ENCODE peak calls at places on chromosomes 12 and 14, in six cellular contexts. M is endothelial cell of umbilical vein, Z is A549, I is kidney, K is heart left ventricle, J is lung. L is an unnamed sample. For H3K4me1, the result is how much of the 10 kb centered on the place peaks cover.

GRCh38 chr14:80902608-80903007 is 38.9 kb downstream of the CEP128 start:
- DNase-seq in M (no peak), Z (no peak), I (no peak), K (no peak), J (no peak), L (no peak)

GRCh38 chr14:21964180-21964579 is 290.6 kb upstream of the OR4E1 start:
- DNase-seq in M (no peak), Z (no peak), I (no peak), K (no peak), J (no peak), L (no peak)

GRCh38 chr12:93122569-93123091 is 193.5 kb upstream of the EEA1 start:
- DNase-seq in M (no peak), Z (no peak), I (peak), K (no peak), J (peak), L (no peak)

GRCh38 chr14:43252866-43253265 is 1254.2 kb downstream of the FSCB start:
- DNase-seq in M (no peak), Z (no peak), I (no peak), K (no peak), J (no peak), L (no peak)

GRCh38 chr12:58288191-58288590 is 346.8 kb downstream of the ATP23 start:
- DNase-seq in M (no peak), Z (no peak), I (no peak), K (no peak), J (no peak), L (no peak)

GRCh38 chr12:11836282-11836963 is 186.9 kb downstream of the ETV6 start:
- DNase-seq in M (no peak), Z (no peak), I (no peak), K (peak), J (peak), L (peak)

GRCh38 chr12:26633591-26634210 is 199.3 kb downstream of the ITPR2 start:
- DNase-seq in M (no peak), Z (no peak), I (no peak), K (no peak), J (no peak), L (no peak)

GRCh38 chr12:67355428-67356385 is 86.5 kb downstream of the CAND1 start:
- DNase-seq in M (peak), Z (peak), I (no peak), K (no peak), J (no peak), L (no peak)

GRCh38 chr14:62739647-62740046 is 305.6 kb downstream of the KCNH5 start:
- DNase-seq in M (no peak), Z (no peak), I (no peak), K (no peak), J (no peak), L (no peak)

GRCh38 chr12:116959845-116960514 is 49.2 kb downstream of the FBXW8 start:
- DNase-seq in M (no peak), Z (no peak), I (no peak), K (no peak), J (no peak), L (no peak)

GRCh38 chr12:101995684-101996083 is 66.1 kb downstream of the WASHC3 start:
- DNase-seq in M (no peak), Z (no peak), I (no peak), K (no peak), J (no peak), L (no peak)

GRCh38 chr12:91877461-91878230 is 268.0 kb downstream of the BTG1 start:
- DNase-seq in M (no peak), Z (no peak), I (no peak), K (no peak), J (no peak), L (no peak)

GRCh38 chr12:64650762-64651161 is 40.5 kb downstream of the RASSF3 start:
- DNase-seq in M (peak), Z (peak), I (no peak), K (no peak), J (no peak), L (no peak)

GRCh38 chr14:68935761-68936209 is 43.3 kb downstream of the ACTN1 start:
- DNase-seq in M (peak), Z (no peak), I (peak), K (peak), J (no peak), L (peak)

GRCh38 chr14:48536318-48536717 is 860.9 kb upstream of the MDGA2 start:
- DNase-seq in M (no peak), Z (peak), I (no peak), K (no peak), J (no peak), L (no peak)

GRCh38 chr14:78297843-78298242 is 127.7 kb downstream of the NRXN3 start:
- DNase-seq in M (no peak), Z (no peak), I (no peak), K (no peak), J (no peak), L (no peak)

GRCh38 chr14:54532111-54533012 is 22.7 kb downstream of the CGRRF1 start:
- DNase-seq in M (no peak), Z (no peak), I (no peak), K (no peak), J (no peak), L (no peak)

GRCh38 chr12:131087991-131088700 is 134.4 kb downstream of the ADGRD1 start:
- DNase-seq in M (no peak), Z (no peak), I (peak), K (peak), J (no peak), L (peak)

GRCh38 chr12:26789731-26790644 is 43.0 kb downstream of the ITPR2 start:
- DNase-seq in M (no peak), Z (peak), I (no peak), K (no peak), J (no peak), L (no peak)

GRCh38 chr14:93648440-93649168 is 139.7 kb downstream of the PRIMA1 start:
- DNase-seq in M (no peak), Z (peak), I (no peak), K (no peak), J (no peak), L (no peak)

GRCh38 chr12:11577658-11578260 is 71.7 kb upstream of the ETV6 start:
- DNase-seq in M (no peak), Z (no peak), I (no peak), K (no peak), J (no peak), L (no peak)

GRCh38 chr14:88233915-88234314 is 89.2 kb downstream of the KCNK10 start:
- DNase-seq in M (peak), Z (peak), I (no peak), K (no peak), J (no peak), L (no peak)

DNA sequence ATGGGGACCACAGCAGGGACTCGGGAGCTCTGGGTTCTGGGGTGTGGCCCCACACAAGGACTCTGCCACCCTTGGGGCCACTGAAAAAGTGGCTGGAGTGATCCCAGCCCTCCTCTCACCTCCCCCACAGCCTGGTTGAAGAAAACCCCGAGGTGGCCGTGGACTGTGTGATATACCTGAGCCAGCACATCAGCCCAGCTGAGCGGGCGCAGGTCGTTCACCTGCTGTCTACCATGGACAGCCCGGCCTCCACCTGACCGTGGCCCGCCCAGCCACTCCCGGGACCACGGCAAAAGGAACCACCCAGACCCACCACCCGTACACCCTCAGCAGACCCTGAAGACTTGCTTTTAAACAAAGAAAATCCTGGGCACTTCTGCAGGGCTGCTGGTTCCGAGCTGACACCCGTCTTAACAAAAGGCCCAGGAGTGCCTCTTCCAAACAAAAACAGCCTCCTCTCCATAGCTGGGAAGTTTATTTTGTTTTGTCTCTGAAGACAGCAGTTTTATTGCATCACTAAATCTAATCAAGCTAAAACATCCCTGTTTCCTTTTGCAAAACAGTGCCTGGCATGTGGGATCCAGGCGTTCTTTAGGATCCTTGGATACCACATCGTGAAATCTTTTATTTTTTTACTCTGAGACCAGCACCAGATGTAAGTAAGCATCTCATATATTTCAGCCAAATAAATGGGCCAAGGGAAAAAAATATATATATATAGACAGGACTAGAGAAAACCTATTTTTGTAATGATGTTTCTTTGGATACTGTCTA is 42.8 kb downstream of the FOXN4 start:
- DNase-seq in M (no peak), Z (no peak), I (no peak), K (no peak), J (no peak), L (no peak)
- H3K4me1 ChIP-seq in M (under half), Z (under half), I (under half), K (under half), J (under half), L (under half)

DNA sequence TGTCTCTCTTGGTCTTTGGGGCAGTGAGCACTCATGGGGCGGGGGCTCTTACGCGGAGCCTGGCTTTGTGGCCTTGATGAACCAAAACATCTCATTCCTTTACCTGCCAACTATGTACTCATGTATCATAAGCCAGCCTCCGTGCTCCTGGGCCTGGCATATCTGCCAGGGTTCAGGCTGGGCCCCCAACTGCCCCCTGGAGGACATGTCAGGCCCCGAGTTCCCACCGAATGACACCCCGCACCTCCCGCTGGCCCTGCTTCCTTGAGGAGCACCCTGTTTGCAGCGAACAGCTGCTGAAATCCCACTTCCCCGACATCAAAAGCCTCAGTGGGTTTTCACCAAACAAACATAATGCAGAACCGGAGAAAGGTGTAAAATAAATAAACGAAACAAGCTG is 139.3 kb downstream of the RBM19 start:
- DNase-seq in M (no peak), Z (no peak), I (no peak), K (no peak), J (no peak), L (no peak)
- TF ChIP-seq CTCF in M (no peak), Z (no peak), I (no peak), K (no peak), J (no peak), L (no peak)

GRCh38 chr12:121294151-121294889 is 2.2 kb downstream of the CAMKK2 start:
- DNase-seq in M (no peak), Z (no peak), I (no peak), K (no peak), J (no peak), L (no peak)

GRCh38 chr12:121295123-121295745 is 1.3 kb downstream of the CAMKK2 start:
- DNase-seq in M (peak), Z (peak), I (no peak), K (no peak), J (no peak), L (no peak)

GRCh38 chr12:121295746-121296617 is 527 bp downstream of the CAMKK2 start:
- DNase-seq in M (peak), Z (peak), I (peak), K (no peak), J (peak), L (no peak)

GRCh38 chr12:121290410-121290809 is 6.1 kb downstream of the CAMKK2 start:
- DNase-seq in M (no peak), Z (no peak), I (peak), K (no peak), J (no peak), L (no peak)

GRCh38 chr12:121293603-121294002 is 2.9 kb downstream of the CAMKK2 start:
- DNase-seq in M (no peak), Z (no peak), I (no peak), K (no peak), J (no peak), L (no peak)
- H3K4me3 ChIP-seq in M (no peak), Z (no peak), I (no peak), K (no peak), J (no peak), L (no peak)

DNA sequence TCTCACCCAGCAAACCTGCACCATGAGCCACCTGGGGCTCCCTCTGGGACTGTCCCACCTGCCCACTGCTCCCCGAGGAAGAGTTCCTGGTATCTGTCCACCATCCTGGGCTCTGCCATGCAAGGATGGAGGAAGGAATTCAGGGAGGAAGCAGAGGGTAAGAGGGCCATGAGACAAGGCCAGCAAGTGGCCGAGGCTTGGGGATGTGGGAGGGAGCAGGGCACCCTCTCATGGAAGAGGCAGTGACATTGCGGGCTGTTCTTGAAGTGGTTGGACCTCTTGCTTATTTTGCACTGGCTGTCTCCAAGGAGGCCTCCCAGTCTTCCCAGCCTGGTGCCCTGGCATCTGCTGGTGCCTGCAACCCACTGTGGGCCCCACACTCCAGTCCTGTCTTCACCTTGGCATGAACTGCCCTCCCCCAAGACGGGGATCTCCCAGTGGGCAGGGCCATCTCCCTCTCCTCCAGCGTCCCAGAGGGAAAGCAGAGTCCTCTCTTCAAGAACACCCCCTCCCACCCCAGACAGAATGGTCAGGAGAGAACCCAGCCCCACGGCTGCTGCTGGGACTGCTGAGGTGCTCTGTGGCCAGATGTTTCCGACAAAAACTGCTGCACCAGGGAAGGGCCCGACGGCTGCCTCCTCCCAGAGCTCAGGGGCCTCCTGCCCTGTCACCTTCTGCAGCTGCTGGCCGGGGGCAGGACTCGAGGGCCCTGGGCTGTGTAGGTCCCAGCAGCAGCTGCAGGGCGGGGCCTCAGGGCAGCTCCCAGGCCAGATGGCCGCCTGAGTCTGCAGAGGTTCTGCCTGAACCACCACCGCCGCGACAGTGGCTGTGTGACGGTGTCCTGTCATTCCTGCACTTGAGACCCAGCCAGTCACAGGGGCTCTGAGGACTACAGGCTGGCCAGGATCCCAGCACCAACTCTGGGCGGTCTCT is 1.8 kb upstream of the AKT1 start:
- DNase-seq in M (no peak), Z (peak), I (no peak), K (no peak), J (no peak), L (no peak)
- H3K4me1 ChIP-seq in M (under half), Z (under half), I (under half), K (under half), J (under half), L (half or more)

GRCh38 chr12:77615331-77615730 is 215.4 kb upstream of the NAV3 start:
- DNase-seq in M (peak), Z (peak), I (no peak), K (no peak), J (no peak), L (no peak)
- TF ChIP-seq CTCF in M (no peak), Z (no peak), I (no peak), K (no peak), J (no peak), L (no peak)

GRCh38 chr12:47758584-47758833 is 171 bp downstream of the RAPGEF3 start:
- DNase-seq in M (no peak), Z (no peak), I (no peak), K (no peak), J (no peak), L (no peak)

GRCh38 chr12:47757840-47758583 is 668 bp downstream of the RAPGEF3 start:
- DNase-seq in M (peak), Z (no peak), I (peak), K (peak), J (no peak), L (no peak)

GRCh38 chr12:47755655-47756562 is 2.8 kb downstream of the RAPGEF3 start:
- DNase-seq in M (no peak), Z (no peak), I (peak), K (no peak), J (no peak), L (no peak)

GRCh38 chr12:47758834-47759690 is at the start of gene RAPGEF3:
- DNase-seq in M (peak), Z (peak), I (peak), K (peak), J (peak), L (peak)

DNA sequence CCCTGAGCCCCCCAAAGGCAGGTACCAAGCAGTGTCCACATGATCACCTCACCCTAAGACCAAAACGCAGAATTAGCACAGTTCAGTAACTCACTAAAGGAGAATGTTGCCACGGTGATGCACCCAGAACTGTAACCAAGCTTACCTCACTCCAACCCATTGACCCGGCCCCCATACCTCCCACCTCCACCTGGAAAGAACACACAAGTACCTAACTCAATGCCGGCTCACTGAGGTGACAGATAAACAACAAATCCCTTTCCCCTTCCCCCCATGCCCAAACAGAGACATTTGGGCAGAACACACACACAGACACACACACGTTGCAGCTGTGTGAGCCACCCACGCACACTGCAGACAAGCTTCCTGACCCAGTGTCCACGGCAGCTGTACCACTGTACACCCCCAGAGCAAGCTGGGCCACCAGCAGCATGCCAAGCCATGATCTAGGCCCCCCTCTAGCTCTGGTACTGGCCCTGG is 1.3 kb downstream of the RAPGEF3 start:
- DNase-seq in M (no peak), Z (no peak), I (no peak), K (no peak), J (no peak), L (no peak)
- H3K4me3 ChIP-seq in M (peak), Z (no peak), I (peak), K (peak), J (peak), L (peak)

GRCh38 chr14:61552196-61552595 is 143.1 kb upstream of the HIF1A start:
- DNase-seq in M (no peak), Z (no peak), I (no peak), K (no peak), J (no peak), L (no peak)
- H3K4me1 ChIP-seq in M (under half), Z (half or more), I (under half), K (under half), J (under half), L (under half)

GRCh38 chr12:124930576-124930975 is 16.1 kb upstream of the UBC start:
- DNase-seq in M (no peak), Z (no peak), I (no peak), K (no peak), J (no peak), L (no peak)

GRCh38 chr12:124927325-124928094 is 13.1 kb upstream of the UBC start:
- DNase-seq in M (peak), Z (peak), I (peak), K (peak), J (peak), L (peak)

GRCh38 chr12:124929649-124930419 is 15.4 kb upstream of the UBC start:
- DNase-seq in M (no peak), Z (no peak), I (no peak), K (no peak), J (no peak), L (no peak)

GRCh38 chr12:124928095-124928911 is 13.9 kb upstream of the UBC start:
- DNase-seq in M (peak), Z (peak), I (peak), K (peak), J (peak), L (peak)

DNA sequence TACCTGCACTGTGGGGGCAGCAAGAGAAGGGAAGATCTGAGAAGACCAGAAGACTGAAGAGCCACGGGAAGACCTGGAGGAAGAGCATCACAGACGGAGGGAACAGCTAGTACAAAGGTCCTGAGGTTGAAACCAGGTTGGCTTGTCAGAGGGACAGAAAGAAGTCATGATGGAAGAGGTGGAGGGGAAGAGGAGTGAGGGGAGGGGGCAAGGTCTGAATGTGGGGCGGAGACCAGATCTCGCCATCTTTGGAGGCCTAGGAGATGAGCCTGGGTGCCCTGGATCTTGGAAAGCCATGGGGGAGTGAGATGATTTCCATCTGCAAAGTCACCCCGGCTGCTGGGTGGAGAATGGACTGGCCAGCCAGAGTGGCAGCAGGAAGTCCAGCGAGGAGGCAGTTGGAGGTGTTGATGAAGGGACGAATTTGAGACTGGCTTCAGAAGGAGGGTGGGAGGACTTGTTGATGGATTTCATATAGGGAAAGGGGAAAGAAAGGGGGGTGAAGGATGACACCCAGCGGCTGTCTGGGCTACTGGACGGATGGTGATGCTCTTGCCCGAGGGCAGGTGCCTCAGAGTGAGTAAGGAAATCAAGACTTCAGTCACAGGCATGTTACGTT is 14.6 kb upstream of the UBC start:
- DNase-seq in M (no peak), Z (no peak), I (no peak), K (no peak), J (no peak), L (no peak)
- TF ChIP-seq CTCF in M (no peak), Z (no peak), I (no peak), K (no peak), J (no peak), L (no peak)